ENCODE peak calls at places on chromosomes 16 and 17, in eight cellular contexts. One of them, this sample, is unnamed.

GRCh38 chr17:43006639-43007551 is at the start of gene IFI35:
- DNase-seq in left lung: peak
- DNase-seq in prostate gland: peak
- DNase-seq in psoas muscle: peak
- DNase-seq in AG10803: peak
- DNase-seq in dorsolateral prefrontal cortex: peak
- DNase-seq in bronchial epithelial cell: peak
- DNase-seq in heart left ventricle: peak
- DNase-seq in this sample: peak

GRCh38 chr17:35119370-35120185 is at the start of gene RAD51D:
- DNase-seq in left lung: peak
- DNase-seq in bronchial epithelial cell: peak
- DNase-seq in heart left ventricle: peak
- DNase-seq in dorsolateral prefrontal cortex: peak
- DNase-seq in AG10803: peak
- DNase-seq in psoas muscle: peak
- DNase-seq in prostate gland: peak
- DNase-seq in this sample: peak

GRCh38 chr17:2173005-2173404 is 118.1 kb downstream of the HIC1 start:
- DNase-seq in bronchial epithelial cell: no peak
- DNase-seq in AG10803: peak
- DNase-seq in left lung: peak
- DNase-seq in dorsolateral prefrontal cortex: no peak
- DNase-seq in psoas muscle: no peak
- DNase-seq in prostate gland: no peak
- DNase-seq in heart left ventricle: no peak
- DNase-seq in this sample: peak

GRCh38 chr17:78332530-78332929 is 27.3 kb downstream of the SOCS3 start:
- DNase-seq in prostate gland: no peak
- DNase-seq in bronchial epithelial cell: no peak
- DNase-seq in left lung: no peak
- DNase-seq in psoas muscle: no peak
- DNase-seq in heart left ventricle: no peak
- DNase-seq in AG10803: no peak
- DNase-seq in dorsolateral prefrontal cortex: no peak
- DNase-seq in this sample: no peak

GRCh38 chr17:8941980-8942617 is 23.4 kb downstream of the PIK3R5 start:
- DNase-seq in heart left ventricle: no peak
- DNase-seq in bronchial epithelial cell: no peak
- DNase-seq in dorsolateral prefrontal cortex: no peak
- DNase-seq in left lung: no peak
- DNase-seq in AG10803: no peak
- DNase-seq in prostate gland: no peak
- DNase-seq in psoas muscle: no peak
- DNase-seq in this sample: no peak

GRCh38 chr16:21166561-21166961 is 8.1 kb downstream of the LDAF1 start:
- DNase-seq in prostate gland: no peak
- DNase-seq in bronchial epithelial cell: no peak
- DNase-seq in left lung: no peak
- DNase-seq in dorsolateral prefrontal cortex: no peak
- DNase-seq in psoas muscle: no peak
- DNase-seq in heart left ventricle: no peak
- DNase-seq in AG10803: no peak
- DNase-seq in this sample: peak

GRCh38 chr17:61247438-61247837 is 152.2 kb upstream of the TBX2 start:
- DNase-seq in AG10803: peak
- DNase-seq in prostate gland: no peak
- DNase-seq in bronchial epithelial cell: no peak
- DNase-seq in left lung: no peak
- DNase-seq in psoas muscle: no peak
- DNase-seq in dorsolateral prefrontal cortex: no peak
- DNase-seq in heart left ventricle: peak
- DNase-seq in this sample: peak

GRCh38 chr17:77372444-77373297 is 231.9 kb downstream of the SEC14L1 start:
- DNase-seq in heart left ventricle: peak
- DNase-seq in dorsolateral prefrontal cortex: no peak
- DNase-seq in prostate gland: peak
- DNase-seq in left lung: peak
- DNase-seq in psoas muscle: peak
- DNase-seq in AG10803: peak
- DNase-seq in bronchial epithelial cell: peak
- DNase-seq in this sample: peak

GRCh38 chr17:78644971-78645370 is 67.8 kb upstream of the DNAH17 start:
- DNase-seq in dorsolateral prefrontal cortex: no peak
- DNase-seq in prostate gland: no peak
- DNase-seq in left lung: no peak
- DNase-seq in psoas muscle: no peak
- DNase-seq in AG10803: no peak
- DNase-seq in heart left ventricle: no peak
- DNase-seq in bronchial epithelial cell: no peak
- DNase-seq in this sample: no peak

GRCh38 chr16:648071-648785 is 937 bp upstream of the WDR90 start:
- DNase-seq in bronchial epithelial cell: peak
- DNase-seq in AG10803: peak
- DNase-seq in left lung: no peak
- DNase-seq in dorsolateral prefrontal cortex: no peak
- DNase-seq in prostate gland: peak
- DNase-seq in heart left ventricle: no peak
- DNase-seq in psoas muscle: no peak
- DNase-seq in this sample: no peak

GRCh38 chr17:76537288-76537577 is 276 bp downstream of the CYGB start:
- DNase-seq in prostate gland: no peak
- DNase-seq in AG10803: peak
- DNase-seq in bronchial epithelial cell: no peak
- DNase-seq in left lung: no peak
- DNase-seq in dorsolateral prefrontal cortex: no peak
- DNase-seq in psoas muscle: peak
- DNase-seq in heart left ventricle: no peak
- DNase-seq in this sample: no peak

DNA sequence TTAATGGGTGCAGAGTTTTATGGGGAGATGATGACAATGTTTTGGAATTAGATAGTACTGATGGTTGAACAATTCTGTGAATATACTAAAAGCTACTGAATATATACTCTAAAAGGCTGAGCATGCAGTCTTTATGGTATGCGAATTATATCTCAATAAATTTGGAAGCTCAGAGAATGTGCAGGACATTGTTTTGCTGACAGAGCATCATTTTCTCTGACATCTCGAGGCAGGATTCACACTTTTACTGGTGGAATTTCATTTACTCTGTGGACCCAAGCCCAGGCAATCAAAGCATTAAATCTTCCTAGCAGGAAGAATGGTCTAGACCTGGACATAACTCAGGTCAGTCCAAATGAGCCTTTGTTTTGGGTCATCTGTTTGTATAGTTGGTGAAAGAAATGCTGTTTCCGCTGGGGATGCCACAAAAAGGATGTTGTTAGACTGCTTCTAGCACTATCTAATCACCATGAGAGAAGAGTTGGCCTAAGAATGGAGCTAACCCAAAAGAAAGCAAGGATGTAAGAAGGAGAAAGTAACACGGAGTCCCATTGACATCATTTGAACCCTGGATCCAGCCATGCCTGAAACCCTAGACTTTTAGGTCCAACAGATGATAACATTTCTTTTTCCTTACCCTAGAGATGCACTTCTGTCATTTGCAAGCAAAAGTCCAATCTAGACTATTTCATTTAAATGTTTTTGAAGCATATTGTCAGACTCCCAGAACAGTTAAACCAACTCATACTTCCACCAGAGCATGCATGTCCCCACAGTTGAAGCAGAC is 18.8 kb upstream of the USP10 start:
- DNase-seq in bronchial epithelial cell: no peak
- DNase-seq in prostate gland: no peak
- DNase-seq in heart left ventricle: no peak
- DNase-seq in AG10803: no peak
- DNase-seq in left lung: no peak
- DNase-seq in psoas muscle: no peak
- DNase-seq in dorsolateral prefrontal cortex: no peak
- DNase-seq in this sample: no peak
- H3K4me3 ChIP-seq in bronchial epithelial cell: no peak
- H3K4me3 ChIP-seq in prostate gland: no peak
- H3K4me3 ChIP-seq in heart left ventricle: no peak
- H3K4me3 ChIP-seq in AG10803: no peak
- H3K4me3 ChIP-seq in left lung: no peak
- H3K4me3 ChIP-seq in psoas muscle: no peak
- H3K4me3 ChIP-seq in dorsolateral prefrontal cortex: no peak
- H3K4me3 ChIP-seq in this sample: no peak

DNA sequence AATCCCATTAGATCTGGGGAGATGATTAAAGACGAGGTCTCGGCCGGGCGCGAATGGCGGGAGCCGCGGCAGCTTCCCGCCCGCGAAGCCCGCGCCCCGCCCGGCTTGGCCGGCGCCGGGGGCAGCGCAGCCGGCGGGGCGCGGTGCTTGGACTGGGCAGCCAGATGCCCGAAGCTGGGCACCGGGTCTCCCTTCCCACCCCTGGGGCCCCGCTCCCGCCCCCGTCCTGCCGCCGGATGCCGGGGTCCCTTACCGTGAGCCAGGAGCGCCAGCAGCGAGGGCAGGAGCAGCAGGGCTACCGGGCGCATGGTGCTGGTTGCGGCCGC is 308 bp downstream of the SEZ6 start:
- DNase-seq in AG10803: no peak
- DNase-seq in bronchial epithelial cell: no peak
- DNase-seq in psoas muscle: no peak
- DNase-seq in dorsolateral prefrontal cortex: no peak
- DNase-seq in prostate gland: no peak
- DNase-seq in left lung: no peak
- DNase-seq in heart left ventricle: no peak
- DNase-seq in this sample: no peak
- H3K4me3 ChIP-seq in AG10803: no peak
- H3K4me3 ChIP-seq in bronchial epithelial cell: no peak
- H3K4me3 ChIP-seq in psoas muscle: no peak
- H3K4me3 ChIP-seq in dorsolateral prefrontal cortex: peak
- H3K4me3 ChIP-seq in prostate gland: no peak
- H3K4me3 ChIP-seq in left lung: no peak
- H3K4me3 ChIP-seq in heart left ventricle: no peak
- H3K4me3 ChIP-seq in this sample: no peak

GRCh38 chr17:41784207-41784744 is 2.2 kb downstream of the JUP start:
- DNase-seq in bronchial epithelial cell: peak
- DNase-seq in psoas muscle: peak
- DNase-seq in AG10803: no peak
- DNase-seq in prostate gland: peak
- DNase-seq in left lung: no peak
- DNase-seq in dorsolateral prefrontal cortex: no peak
- DNase-seq in heart left ventricle: peak
- DNase-seq in this sample: peak
- H3K4me3 ChIP-seq in bronchial epithelial cell: peak
- H3K4me3 ChIP-seq in psoas muscle: peak
- H3K4me3 ChIP-seq in AG10803: no peak
- H3K4me3 ChIP-seq in prostate gland: peak
- H3K4me3 ChIP-seq in left lung: peak
- H3K4me3 ChIP-seq in dorsolateral prefrontal cortex: no peak
- H3K4me3 ChIP-seq in heart left ventricle: peak
- H3K4me3 ChIP-seq in this sample: no peak

DNA sequence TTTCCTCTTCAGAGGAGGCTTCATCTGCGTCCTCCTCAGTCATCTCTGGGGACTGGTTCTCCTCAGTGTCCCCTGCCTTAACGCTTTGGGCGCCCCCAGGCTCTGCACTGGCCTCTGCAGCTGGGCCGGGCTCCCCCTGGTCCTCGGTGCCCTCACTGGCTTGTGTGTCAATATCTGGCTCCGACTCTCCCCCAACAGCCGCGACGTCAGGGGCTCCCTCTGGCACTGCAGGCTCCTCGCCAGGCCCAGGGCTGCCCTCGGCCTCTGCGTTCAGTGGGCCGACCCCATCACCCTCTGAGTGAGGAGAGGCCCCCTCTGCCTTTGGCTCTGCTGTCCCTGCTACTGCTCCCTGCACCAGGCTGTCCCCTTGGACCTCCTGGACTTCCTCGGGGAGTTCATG is 34.7 kb downstream of the SRL start:
- DNase-seq in dorsolateral prefrontal cortex: no peak
- DNase-seq in prostate gland: no peak
- DNase-seq in left lung: no peak
- DNase-seq in bronchial epithelial cell: no peak
- DNase-seq in AG10803: no peak
- DNase-seq in heart left ventricle: no peak
- DNase-seq in psoas muscle: peak
- DNase-seq in this sample: no peak
- H3K4me3 ChIP-seq in dorsolateral prefrontal cortex: no peak
- H3K4me3 ChIP-seq in prostate gland: no peak
- H3K4me3 ChIP-seq in left lung: no peak
- H3K4me3 ChIP-seq in bronchial epithelial cell: no peak
- H3K4me3 ChIP-seq in AG10803: no peak
- H3K4me3 ChIP-seq in heart left ventricle: no peak
- H3K4me3 ChIP-seq in psoas muscle: peak
- H3K4me3 ChIP-seq in this sample: no peak

GRCh38 chr17:39002991-39003715 is 36.0 kb upstream of the FBXO47 start:
- DNase-seq in heart left ventricle: peak
- DNase-seq in bronchial epithelial cell: no peak
- DNase-seq in prostate gland: peak
- DNase-seq in AG10803: peak
- DNase-seq in left lung: peak
- DNase-seq in psoas muscle: peak
- DNase-seq in dorsolateral prefrontal cortex: peak
- DNase-seq in this sample: no peak
- H3K4me3 ChIP-seq in heart left ventricle: peak
- H3K4me3 ChIP-seq in bronchial epithelial cell: no peak
- H3K4me3 ChIP-seq in prostate gland: no peak
- H3K4me3 ChIP-seq in AG10803: no peak
- H3K4me3 ChIP-seq in left lung: peak
- H3K4me3 ChIP-seq in psoas muscle: peak
- H3K4me3 ChIP-seq in dorsolateral prefrontal cortex: no peak
- H3K4me3 ChIP-seq in this sample: peak

DNA sequence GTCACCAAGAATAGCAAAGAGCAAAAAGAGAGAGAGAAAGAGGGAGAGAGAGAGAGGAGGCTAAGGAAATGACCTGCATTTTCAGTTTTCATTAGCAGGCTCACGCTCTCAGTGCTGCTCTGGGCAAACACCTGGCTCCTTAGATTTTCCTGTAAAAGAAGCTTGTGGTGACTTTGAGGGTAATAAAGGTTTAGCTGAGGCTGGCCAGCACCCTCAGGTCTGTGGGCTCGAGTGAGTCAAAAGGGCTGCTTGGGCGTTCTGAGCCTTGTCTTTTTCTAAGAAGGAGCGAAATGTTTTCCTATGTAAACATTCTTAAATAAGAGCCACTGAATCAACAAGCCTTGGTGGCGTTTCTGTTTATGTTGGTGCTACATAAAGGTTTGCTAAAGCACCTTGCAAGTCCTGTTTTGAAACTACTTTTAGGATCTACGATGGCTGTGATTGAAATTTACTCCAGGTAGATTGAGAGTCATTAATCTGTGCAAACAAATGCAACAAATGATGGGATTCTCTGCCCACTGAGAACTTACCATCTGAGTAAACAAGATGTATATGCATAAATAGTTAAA is 38.8 kb downstream of the SHISA6 start:
- DNase-seq in prostate gland: peak
- DNase-seq in AG10803: no peak
- DNase-seq in left lung: peak
- DNase-seq in bronchial epithelial cell: no peak
- DNase-seq in heart left ventricle: no peak
- DNase-seq in psoas muscle: no peak
- DNase-seq in dorsolateral prefrontal cortex: no peak
- DNase-seq in this sample: no peak
- H3K4me3 ChIP-seq in prostate gland: no peak
- H3K4me3 ChIP-seq in AG10803: no peak
- H3K4me3 ChIP-seq in left lung: no peak
- H3K4me3 ChIP-seq in bronchial epithelial cell: no peak
- H3K4me3 ChIP-seq in heart left ventricle: no peak
- H3K4me3 ChIP-seq in psoas muscle: no peak
- H3K4me3 ChIP-seq in dorsolateral prefrontal cortex: no peak
- H3K4me3 ChIP-seq in this sample: no peak

GRCh38 chr16:8588703-8589292 is 1.5 kb downstream of the TMEM114 start:
- DNase-seq in bronchial epithelial cell: no peak
- DNase-seq in prostate gland: no peak
- DNase-seq in heart left ventricle: no peak
- DNase-seq in dorsolateral prefrontal cortex: no peak
- DNase-seq in AG10803: no peak
- DNase-seq in psoas muscle: no peak
- DNase-seq in left lung: no peak
- DNase-seq in this sample: no peak
- H3K4me3 ChIP-seq in bronchial epithelial cell: no peak
- H3K4me3 ChIP-seq in prostate gland: no peak
- H3K4me3 ChIP-seq in heart left ventricle: no peak
- H3K4me3 ChIP-seq in dorsolateral prefrontal cortex: peak
- H3K4me3 ChIP-seq in AG10803: no peak
- H3K4me3 ChIP-seq in psoas muscle: no peak
- H3K4me3 ChIP-seq in left lung: no peak
- H3K4me3 ChIP-seq in this sample: no peak

This sample was measured in mesenchymal stem cell.